ENCODE peak calls at places on chromosomes 2 and 18, in six cellular contexts. B, O, I, Y, C and L are unnamed samples.

GRCh38 chr2:207482630-207483029 is 47.1 kb upstream of the CREB1 start:
- DNase-seq in B (peak), O (peak), I (no peak), Y (no peak), C (no peak), L (no peak)

GRCh38 chr18:24293254-24293653 is 104.4 kb downstream of the OSBPL1A start:
- DNase-seq in B (no peak), O (no peak), I (peak), Y (no peak), C (peak), L (peak)

GRCh38 chr2:133710613-133711012 is 142.3 kb upstream of the NCKAP5 start:
- DNase-seq in B (peak), O (no peak), I (no peak), Y (no peak), C (no peak), L (no peak)

GRCh38 chr2:162382283-162382682 is 38.4 kb downstream of the GCA start:
- DNase-seq in B (no peak), O (peak), I (no peak), Y (no peak), C (no peak), L (no peak)

GRCh38 chr2:2028041-2028440 is 283.7 kb upstream of the PXDN start:
- DNase-seq in B (no peak), O (no peak), I (no peak), Y (no peak), C (no peak), L (no peak)

GRCh38 chr2:218732761-218733158 is 22.1 kb downstream of the TTLL4 start:
- DNase-seq in B (peak), O (peak), I (no peak), Y (no peak), C (no peak), L (no peak)

GRCh38 chr2:100929142-100929541 is 72.9 kb upstream of the RPL31 start:
- DNase-seq in B (no peak), O (peak), I (no peak), Y (no peak), C (no peak), L (no peak)

GRCh38 chr18:41134426-41134825 is 820.6 kb upstream of the PIK3C3 start:
- DNase-seq in B (peak), O (peak), I (no peak), Y (no peak), C (peak), L (no peak)

GRCh38 chr2:134207589-134208209 is 46.2 kb upstream of the MGAT5 start:
- DNase-seq in B (peak), O (peak), I (peak), Y (no peak), C (peak), L (peak)

GRCh38 chr2:227597993-227598392 is 700 bp upstream of the SCYGR2 start:
- DNase-seq in B (no peak), O (no peak), I (no peak), Y (no peak), C (peak), L (peak)

GRCh38 chr18:9874730-9875129 is 11.0 kb upstream of the TXNDC2 start:
- DNase-seq in B (peak), O (no peak), I (no peak), Y (no peak), C (no peak), L (no peak)

GRCh38 chr2:37590119-37590571 is 81.3 kb downstream of the CDC42EP3 start:
- DNase-seq in B (peak), O (peak), I (no peak), Y (no peak), C (no peak), L (no peak)

GRCh38 chr2:8146329-8147048 is 535.4 kb upstream of the ID2 start:
- DNase-seq in B (no peak), O (no peak), I (no peak), Y (no peak), C (peak), L (no peak)

GRCh38 chr2:128738446-128739110 is 419.9 kb upstream of the HS6ST1 start:
- DNase-seq in B (no peak), O (no peak), I (no peak), Y (no peak), C (no peak), L (no peak)

GRCh38 chr2:33459745-33460144 is 16.7 kb upstream of the RASGRP3 start:
- DNase-seq in B (no peak), O (no peak), I (no peak), Y (no peak), C (no peak), L (no peak)

GRCh38 chr2:141554810-141555209 is 576.0 kb downstream of the LRP1B start:
- DNase-seq in B (peak), O (peak), I (no peak), Y (peak), C (peak), L (peak)

GRCh38 chr18:22175326-22175725 is 5.9 kb downstream of the GATA6 start:
- DNase-seq in B (no peak), O (no peak), I (no peak), Y (no peak), C (no peak), L (no peak)

GRCh38 chr2:161415041-161415440 is 1.1 kb upstream of the TBR1 start:
- DNase-seq in B (no peak), O (no peak), I (no peak), Y (peak), C (peak), L (peak)

GRCh38 chr2:88176352-88176952 is 6.3 kb downstream of the THNSL2 start:
- DNase-seq in B (no peak), O (no peak), I (peak), Y (no peak), C (no peak), L (no peak)

GRCh38 chr2:95001701-95002100 is 23.8 kb upstream of the MAL start:
- DNase-seq in B (no peak), O (no peak), I (no peak), Y (no peak), C (no peak), L (no peak)

GRCh38 chr2:155368934-155369333 is 670.4 kb downstream of the KCNJ3 start:
- DNase-seq in B (peak), O (no peak), I (no peak), Y (no peak), C (no peak), L (no peak)

GRCh38 chr2:126795661-126796060 is 103.0 kb upstream of the TEX51 start:
- DNase-seq in B (no peak), O (no peak), I (no peak), Y (no peak), C (no peak), L (no peak)

DNA sequence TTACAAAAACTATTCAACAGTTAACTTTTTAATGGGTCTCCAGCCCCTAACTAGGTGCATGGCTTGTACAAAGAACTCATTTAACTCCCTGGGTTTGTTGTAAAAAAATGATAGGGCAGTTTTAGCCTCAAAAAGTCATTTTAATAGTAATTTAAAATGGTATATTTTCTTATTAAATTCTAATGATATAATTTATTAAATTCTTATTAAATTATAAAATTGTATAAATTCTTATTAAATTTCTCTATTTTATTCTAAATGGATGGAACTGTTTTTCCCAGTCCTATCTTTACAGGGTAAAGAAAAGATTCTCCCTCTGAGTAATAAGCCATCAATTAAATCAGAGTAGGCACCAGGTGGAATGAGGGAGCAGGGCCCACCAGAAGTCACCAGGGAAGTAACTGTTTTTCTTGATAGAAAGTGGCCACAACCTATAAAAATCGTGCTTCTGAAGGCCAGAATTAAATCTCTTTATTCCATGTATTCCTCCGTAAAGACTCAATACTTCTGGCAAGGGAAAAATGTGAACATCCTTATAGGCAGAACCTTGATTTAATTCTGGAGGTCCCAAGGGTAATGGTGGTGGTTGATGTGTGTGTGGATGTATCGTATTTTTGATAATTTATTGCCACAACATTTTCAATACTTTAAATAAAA is 829 bp downstream of the FKBP7 start:
- DNase-seq in B (no peak), O (peak), I (no peak), Y (no peak), C (no peak), L (no peak)
- H3K27ac ChIP-seq in B (no peak), O (peak), I (no peak), Y (no peak), C (no peak), L (no peak)

GRCh38 chr2:173087793-173088493 is 12.3 kb downstream of the MAP3K20 start:
- DNase-seq in B (no peak), O (no peak), I (no peak), Y (no peak), C (no peak), L (no peak)

GRCh38 chr2:173090291-173090877 is 14.7 kb downstream of the MAP3K20 start:
- DNase-seq in B (peak), O (peak), I (no peak), Y (no peak), C (peak), L (peak)

GRCh38 chr2:173094731-173095130 is 19.1 kb downstream of the MAP3K20 start:
- DNase-seq in B (no peak), O (no peak), I (no peak), Y (no peak), C (no peak), L (no peak)

GRCh38 chr2:173092844-173093402 is 17.3 kb downstream of the MAP3K20 start:
- DNase-seq in B (no peak), O (no peak), I (no peak), Y (no peak), C (no peak), L (no peak)

GRCh38 chr2:173090973-173091660 is 15.5 kb downstream of the MAP3K20 start:
- DNase-seq in B (no peak), O (no peak), I (no peak), Y (no peak), C (peak), L (peak)
- H3K4ac ChIP-seq in B (peak), O (no peak), I (no peak), Y (no peak), C (no peak), L (no peak)

GRCh38 chr2:195320416-195320973 is 336.5 kb upstream of the SLC39A10 start:
- DNase-seq in B (no peak), O (no peak), I (no peak), Y (no peak), C (no peak), L (no peak)

GRCh38 chr2:195319548-195320415 is 337.2 kb upstream of the SLC39A10 start:
- DNase-seq in B (no peak), O (peak), I (no peak), Y (no peak), C (no peak), L (no peak)

GRCh38 chr2:195319112-195319460 is 337.9 kb upstream of the SLC39A10 start:
- DNase-seq in B (peak), O (peak), I (no peak), Y (no peak), C (peak), L (no peak)

GRCh38 chr2:195318440-195319111 is 338.4 kb upstream of the SLC39A10 start:
- DNase-seq in B (peak), O (peak), I (no peak), Y (peak), C (peak), L (no peak)

GRCh38 chr2:195322324-195322723 is 334.7 kb upstream of the SLC39A10 start:
- DNase-seq in B (no peak), O (no peak), I (no peak), Y (no peak), C (no peak), L (no peak)
- H3K27ac ChIP-seq in B (no peak), O (no peak), I (no peak), Y (no peak), C (no peak), L (no peak)

GRCh38 chr2:65227035-65227470 is 578 bp upstream of the ACTR2 start:
- DNase-seq in B (no peak), O (no peak), I (no peak), Y (no peak), C (peak), L (no peak)
- H3K4ac ChIP-seq in B (peak), O (no peak), I (no peak), Y (no peak), C (peak), L (no peak)

GRCh38 chr2:229152784-229153183 is 118.3 kb downstream of the PID1 start:
- DNase-seq in B (no peak), O (no peak), I (no peak), Y (no peak), C (no peak), L (no peak)

GRCh38 chr2:229150317-229150716 is 120.8 kb downstream of the PID1 start:
- DNase-seq in B (no peak), O (no peak), I (no peak), Y (no peak), C (no peak), L (no peak)

GRCh38 chr2:229154381-229154780 is 116.7 kb downstream of the PID1 start:
- DNase-seq in B (peak), O (no peak), I (no peak), Y (no peak), C (no peak), L (no peak)

GRCh38 chr2:229153946-229154345 is 117.1 kb downstream of the PID1 start:
- DNase-seq in B (no peak), O (no peak), I (no peak), Y (no peak), C (no peak), L (no peak)

DNA sequence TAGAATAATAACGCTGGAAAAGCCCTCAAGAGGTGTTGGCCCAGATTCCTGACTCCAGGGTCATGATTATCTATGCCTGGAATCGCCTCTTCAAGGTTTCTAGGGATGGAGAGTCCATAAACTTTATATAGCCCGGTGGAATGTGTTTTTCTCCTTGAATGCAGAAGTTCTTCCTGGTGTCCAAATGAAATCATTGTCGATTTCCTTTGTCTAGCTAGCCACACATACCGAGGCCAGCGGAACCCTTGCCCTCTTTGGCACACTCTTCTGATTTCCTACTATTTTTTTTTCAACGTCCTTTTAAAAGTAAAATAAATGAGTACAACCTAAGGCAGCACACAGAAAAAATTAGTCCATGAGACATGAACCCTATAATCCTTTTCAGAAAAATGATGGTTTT is 117.8 kb downstream of the PID1 start:
- DNase-seq in B (no peak), O (no peak), I (no peak), Y (no peak), C (no peak), L (no peak)
- H3K27ac ChIP-seq in B (no peak), O (no peak), I (no peak), Y (no peak), C (no peak), L (no peak)

GRCh38 chr2:20496069-20496468 is 49.2 kb downstream of the RHOB start:
- DNase-seq in B (peak), O (peak), I (no peak), Y (no peak), C (no peak), L (no peak)
- H3K4ac ChIP-seq in B (peak), O (no peak), I (no peak), Y (no peak), C (no peak), L (no peak)

DNA sequence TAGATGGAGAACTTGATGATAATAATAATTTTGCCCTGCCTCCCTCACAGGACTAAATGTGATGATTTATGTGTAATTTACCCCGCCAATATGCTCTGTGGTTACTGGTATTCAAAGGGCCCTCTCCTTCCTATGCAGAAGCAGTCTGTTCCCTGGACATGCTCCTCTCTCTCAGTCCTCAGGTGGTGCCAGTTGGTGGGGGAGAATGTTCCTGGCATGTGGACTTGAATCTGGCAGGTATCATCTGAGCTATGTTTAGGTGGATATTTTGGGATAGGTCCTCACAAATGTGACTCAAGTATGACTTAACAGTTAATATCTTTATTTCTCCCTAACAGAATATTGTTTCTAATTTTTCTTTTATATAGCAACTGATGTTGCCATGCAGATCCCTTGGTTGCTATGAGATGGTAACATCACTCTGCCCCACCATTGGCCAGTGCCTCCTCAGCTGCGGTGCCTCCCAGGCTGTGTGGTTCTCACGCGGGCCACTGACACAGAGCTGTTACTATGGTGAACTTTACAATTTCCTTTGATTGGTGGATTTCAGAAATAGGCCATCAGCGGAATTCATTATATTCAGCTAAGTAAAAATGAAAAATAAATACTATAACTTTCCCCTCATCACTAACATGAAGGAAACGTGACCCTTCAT is 106.7 kb upstream of the PELI1 start:
- DNase-seq in B (no peak), O (no peak), I (no peak), Y (no peak), C (peak), L (peak)
- H3K27ac ChIP-seq in B (no peak), O (no peak), I (peak), Y (no peak), C (no peak), L (peak)

DNA sequence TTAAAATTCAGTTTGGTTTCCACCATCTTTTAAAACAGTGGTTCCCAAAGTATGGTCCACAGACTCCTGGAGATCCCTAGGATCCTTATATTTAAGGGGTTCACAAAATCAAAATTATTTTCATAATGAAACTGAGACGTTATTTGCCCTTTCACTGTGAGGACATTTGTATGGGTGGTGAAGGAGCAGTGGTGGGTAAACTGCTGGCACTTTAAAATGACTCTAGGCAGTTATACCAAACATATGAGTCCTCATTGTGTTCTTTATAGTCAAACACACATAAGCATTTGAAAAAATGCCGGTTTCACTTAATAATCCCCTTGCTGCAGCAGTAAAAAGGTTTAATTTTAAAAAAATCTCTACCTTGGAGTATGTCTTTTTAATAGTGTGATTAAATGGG is 7.2 kb downstream of the SMAD4 start:
- DNase-seq in B (no peak), O (no peak), I (no peak), Y (no peak), C (no peak), L (no peak)
- H3K4ac ChIP-seq in B (no peak), O (no peak), I (no peak), Y (no peak), C (no peak), L (no peak)